ENCODE peak calls at places on chromosomes 5 and 9, in seven cellular contexts. One of them, this sample, is unnamed.

GRCh38 chr9:75185585-75186170 is 97.4 kb downstream of the OSTF1 start:
- DNase-seq in kidney epithelial cell: no peak
- DNase-seq in adrenal gland: peak; percentile 32
- DNase-seq in glutamatergic neuron: peak; percentile 72
- DNase-seq in tibial artery: no peak
- DNase-seq in lower lobe of right lung: peak; percentile 54
- DNase-seq in AG04449: no peak
- DNase-seq in this sample: no peak

GRCh38 chr9:121674952-121675351 is 23.5 kb downstream of the DAB2IP start:
- DNase-seq in kidney epithelial cell: no peak
- DNase-seq in adrenal gland: no peak
- DNase-seq in glutamatergic neuron: no peak
- DNase-seq in tibial artery: no peak
- DNase-seq in lower lobe of right lung: no peak
- DNase-seq in AG04449: no peak
- DNase-seq in this sample: no peak

GRCh38 chr5:67030289-67031069 is 166.1 kb downstream of the CD180 start:
- DNase-seq in kidney epithelial cell: no peak
- DNase-seq in adrenal gland: no peak
- DNase-seq in glutamatergic neuron: no peak
- DNase-seq in tibial artery: no peak
- DNase-seq in lower lobe of right lung: no peak
- DNase-seq in AG04449: no peak
- DNase-seq in this sample: peak; percentile 32

GRCh38 chr9:18405240-18405639 is 68.7 kb upstream of the ADAMTSL1 start:
- DNase-seq in kidney epithelial cell: no peak
- DNase-seq in adrenal gland: no peak
- DNase-seq in glutamatergic neuron: no peak
- DNase-seq in tibial artery: no peak
- DNase-seq in lower lobe of right lung: no peak
- DNase-seq in AG04449: no peak
- DNase-seq in this sample: peak; percentile 30

GRCh38 chr5:36897616-36898015 is 21.0 kb downstream of the NIPBL start:
- DNase-seq in kidney epithelial cell: no peak
- DNase-seq in adrenal gland: no peak
- DNase-seq in glutamatergic neuron: no peak
- DNase-seq in tibial artery: no peak
- DNase-seq in lower lobe of right lung: no peak
- DNase-seq in AG04449: no peak
- DNase-seq in this sample: no peak

GRCh38 chr5:80957031-80957761 is 3.0 kb upstream of the RASGRF2 start:
- DNase-seq in kidney epithelial cell: no peak
- DNase-seq in adrenal gland: no peak
- DNase-seq in glutamatergic neuron: no peak
- DNase-seq in tibial artery: no peak
- DNase-seq in lower lobe of right lung: no peak
- DNase-seq in AG04449: no peak
- DNase-seq in this sample: no peak

GRCh38 chr9:77562021-77562748 is 85.9 kb downstream of the GNA14 start:
- DNase-seq in kidney epithelial cell: no peak
- DNase-seq in adrenal gland: no peak
- DNase-seq in glutamatergic neuron: no peak
- DNase-seq in tibial artery: no peak
- DNase-seq in lower lobe of right lung: no peak
- DNase-seq in AG04449: no peak
- DNase-seq in this sample: no peak

GRCh38 chr9:114924327-114924726 is 6.1 kb downstream of the TNFSF8 start:
- DNase-seq in kidney epithelial cell: no peak
- DNase-seq in adrenal gland: no peak
- DNase-seq in glutamatergic neuron: no peak
- DNase-seq in tibial artery: no peak
- DNase-seq in lower lobe of right lung: no peak
- DNase-seq in AG04449: no peak
- DNase-seq in this sample: no peak

GRCh38 chr5:20537911-20538310 is 549.9 kb upstream of the CDH18 start:
- DNase-seq in kidney epithelial cell: no peak
- DNase-seq in adrenal gland: no peak
- DNase-seq in glutamatergic neuron: no peak
- DNase-seq in tibial artery: no peak
- DNase-seq in lower lobe of right lung: no peak
- DNase-seq in AG04449: no peak
- DNase-seq in this sample: no peak

GRCh38 chr5:96481396-96481795 is 48.3 kb upstream of the PCSK1 start:
- DNase-seq in kidney epithelial cell: no peak
- DNase-seq in adrenal gland: no peak
- DNase-seq in glutamatergic neuron: no peak
- DNase-seq in tibial artery: no peak
- DNase-seq in lower lobe of right lung: no peak
- DNase-seq in AG04449: peak; percentile 10
- DNase-seq in this sample: no peak

GRCh38 chr5:60688980-60689379 is 11.0 kb downstream of the DEPDC1B start:
- DNase-seq in kidney epithelial cell: no peak
- DNase-seq in adrenal gland: no peak
- DNase-seq in glutamatergic neuron: no peak
- DNase-seq in tibial artery: no peak
- DNase-seq in lower lobe of right lung: no peak
- DNase-seq in AG04449: no peak
- DNase-seq in this sample: no peak
- TF ChIP-seq CTCF in kidney epithelial cell: no peak
- TF ChIP-seq CTCF in adrenal gland: no peak
- TF ChIP-seq CTCF in glutamatergic neuron: no peak
- TF ChIP-seq CTCF in tibial artery: no peak
- TF ChIP-seq CTCF in lower lobe of right lung: no peak
- TF ChIP-seq CTCF in AG04449: no peak
- TF ChIP-seq CTCF in this sample: no peak

GRCh38 chr9:116208417-116209232 is 55.0 kb downstream of the PAPPA start:
- DNase-seq in kidney epithelial cell: no peak
- DNase-seq in adrenal gland: no peak
- DNase-seq in glutamatergic neuron: no peak
- DNase-seq in tibial artery: no peak
- DNase-seq in lower lobe of right lung: no peak
- DNase-seq in AG04449: peak; percentile 49
- DNase-seq in this sample: peak; percentile 57
- TF ChIP-seq CTCF in kidney epithelial cell: no peak
- TF ChIP-seq CTCF in adrenal gland: no peak
- TF ChIP-seq CTCF in glutamatergic neuron: no peak
- TF ChIP-seq CTCF in tibial artery: no peak
- TF ChIP-seq CTCF in lower lobe of right lung: no peak
- TF ChIP-seq CTCF in AG04449: peak; percentile 28
- TF ChIP-seq CTCF in this sample: peak; percentile 39

GRCh38 chr9:33921967-33922895 is 105.3 kb downstream of the UBE2R2 start:
- DNase-seq in kidney epithelial cell: no peak
- DNase-seq in adrenal gland: no peak
- DNase-seq in glutamatergic neuron: peak; percentile 67
- DNase-seq in tibial artery: no peak
- DNase-seq in lower lobe of right lung: no peak
- DNase-seq in AG04449: no peak
- DNase-seq in this sample: no peak
- TF ChIP-seq CTCF in kidney epithelial cell: peak; percentile 80
- TF ChIP-seq CTCF in adrenal gland: peak; percentile 27
- TF ChIP-seq CTCF in glutamatergic neuron: peak; percentile 74
- TF ChIP-seq CTCF in tibial artery: peak; percentile 31
- TF ChIP-seq CTCF in lower lobe of right lung: peak; percentile 47
- TF ChIP-seq CTCF in AG04449: peak; percentile 78
- TF ChIP-seq CTCF in this sample: peak; percentile 70

GRCh38 chr5:140513124-140513523 is 34.3 kb upstream of the EIF4EBP3 start:
- DNase-seq in kidney epithelial cell: no peak
- DNase-seq in adrenal gland: no peak
- DNase-seq in glutamatergic neuron: no peak
- DNase-seq in tibial artery: no peak
- DNase-seq in lower lobe of right lung: no peak
- DNase-seq in AG04449: no peak
- DNase-seq in this sample: no peak
- TF ChIP-seq CTCF in kidney epithelial cell: no peak
- TF ChIP-seq CTCF in adrenal gland: no peak
- TF ChIP-seq CTCF in glutamatergic neuron: no peak
- TF ChIP-seq CTCF in tibial artery: no peak
- TF ChIP-seq CTCF in lower lobe of right lung: no peak
- TF ChIP-seq CTCF in AG04449: no peak
- TF ChIP-seq CTCF in this sample: no peak

GRCh38 chr5:31851290-31851689 is 212.4 kb downstream of the PDZD2 start:
- DNase-seq in kidney epithelial cell: no peak
- DNase-seq in adrenal gland: no peak
- DNase-seq in glutamatergic neuron: no peak
- DNase-seq in tibial artery: no peak
- DNase-seq in lower lobe of right lung: no peak
- DNase-seq in AG04449: no peak
- DNase-seq in this sample: no peak

GRCh38 chr5:31853398-31854135 is 214.6 kb downstream of the PDZD2 start:
- DNase-seq in kidney epithelial cell: no peak
- DNase-seq in adrenal gland: no peak
- DNase-seq in glutamatergic neuron: no peak
- DNase-seq in tibial artery: no peak
- DNase-seq in lower lobe of right lung: peak; percentile 53
- DNase-seq in AG04449: no peak
- DNase-seq in this sample: no peak

GRCh38 chr5:31854181-31854624 is 215.3 kb downstream of the PDZD2 start:
- DNase-seq in kidney epithelial cell: peak; percentile 60
- DNase-seq in adrenal gland: peak; percentile 20
- DNase-seq in glutamatergic neuron: no peak
- DNase-seq in tibial artery: peak; percentile 28
- DNase-seq in lower lobe of right lung: peak; percentile 55
- DNase-seq in AG04449: no peak
- DNase-seq in this sample: no peak

GRCh38 chr5:31855527-31855862 is 216.6 kb downstream of the PDZD2 start:
- DNase-seq in kidney epithelial cell: no peak
- DNase-seq in adrenal gland: no peak
- DNase-seq in glutamatergic neuron: no peak
- DNase-seq in tibial artery: no peak
- DNase-seq in lower lobe of right lung: no peak
- DNase-seq in AG04449: no peak
- DNase-seq in this sample: no peak

GRCh38 chr5:31854625-31855526 is 215.9 kb downstream of the PDZD2 start:
- DNase-seq in kidney epithelial cell: no peak
- DNase-seq in adrenal gland: peak; percentile 26
- DNase-seq in glutamatergic neuron: peak; percentile 69
- DNase-seq in tibial artery: no peak
- DNase-seq in lower lobe of right lung: peak; percentile 69
- DNase-seq in AG04449: no peak
- DNase-seq in this sample: no peak
- TF ChIP-seq CTCF in kidney epithelial cell: peak; percentile 70
- TF ChIP-seq CTCF in adrenal gland: no peak
- TF ChIP-seq CTCF in glutamatergic neuron: no peak
- TF ChIP-seq CTCF in tibial artery: no peak
- TF ChIP-seq CTCF in lower lobe of right lung: no peak
- TF ChIP-seq CTCF in AG04449: no peak
- TF ChIP-seq CTCF in this sample: peak; percentile 26

GRCh38 chr5:7856855-7857254 is 5.9 kb upstream of the CFAP90 start:
- DNase-seq in kidney epithelial cell: no peak
- DNase-seq in adrenal gland: peak; percentile 47
- DNase-seq in glutamatergic neuron: peak; percentile 53
- DNase-seq in tibial artery: no peak
- DNase-seq in lower lobe of right lung: no peak
- DNase-seq in AG04449: no peak
- DNase-seq in this sample: no peak

GRCh38 chr5:7857918-7858632 is 7.1 kb upstream of the CFAP90 start:
- DNase-seq in kidney epithelial cell: no peak
- DNase-seq in adrenal gland: no peak
- DNase-seq in glutamatergic neuron: no peak
- DNase-seq in tibial artery: no peak
- DNase-seq in lower lobe of right lung: no peak
- DNase-seq in AG04449: no peak
- DNase-seq in this sample: no peak

GRCh38 chr5:7855611-7856010 is 4.7 kb upstream of the CFAP90 start:
- DNase-seq in kidney epithelial cell: no peak
- DNase-seq in adrenal gland: no peak
- DNase-seq in glutamatergic neuron: no peak
- DNase-seq in tibial artery: no peak
- DNase-seq in lower lobe of right lung: no peak
- DNase-seq in AG04449: no peak
- DNase-seq in this sample: no peak

GRCh38 chr5:7852988-7853387 is 2.1 kb upstream of the CFAP90 start:
- DNase-seq in kidney epithelial cell: no peak
- DNase-seq in adrenal gland: no peak
- DNase-seq in glutamatergic neuron: no peak
- DNase-seq in tibial artery: no peak
- DNase-seq in lower lobe of right lung: no peak
- DNase-seq in AG04449: no peak
- DNase-seq in this sample: no peak

DNA sequence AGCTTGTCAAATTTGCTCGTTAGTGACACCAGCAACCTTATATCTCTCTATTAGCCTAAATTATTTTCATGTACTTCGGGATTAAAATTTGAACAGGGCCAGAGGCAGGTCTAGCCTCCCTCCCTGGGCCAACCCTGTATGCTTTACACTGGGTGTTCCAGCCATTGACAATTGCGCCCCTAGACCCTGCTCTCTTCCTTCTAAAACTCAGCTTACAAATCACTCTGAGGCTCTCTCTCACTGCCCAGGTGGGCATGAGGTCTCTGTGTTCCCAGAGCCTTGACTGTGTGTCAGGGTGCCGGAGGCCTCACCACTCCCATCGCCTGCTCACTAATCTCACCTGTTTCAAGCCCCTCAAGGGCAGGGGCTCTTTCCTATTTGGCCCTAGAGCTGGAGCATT is 6.4 kb upstream of the CFAP90 start:
- DNase-seq in kidney epithelial cell: no peak
- DNase-seq in adrenal gland: no peak
- DNase-seq in glutamatergic neuron: no peak
- DNase-seq in tibial artery: no peak
- DNase-seq in lower lobe of right lung: no peak
- DNase-seq in AG04449: no peak
- DNase-seq in this sample: no peak
- TF ChIP-seq CTCF in kidney epithelial cell: no peak
- TF ChIP-seq CTCF in adrenal gland: no peak
- TF ChIP-seq CTCF in glutamatergic neuron: no peak
- TF ChIP-seq CTCF in tibial artery: no peak
- TF ChIP-seq CTCF in lower lobe of right lung: no peak
- TF ChIP-seq CTCF in AG04449: no peak
- TF ChIP-seq CTCF in this sample: no peak